ENCODE peak calls at places on chromosome 21, in nine cellular contexts. R is GM20000, C is WTC11, P is Calu3, O is astrocyte of the cerebellum, T is lung, N is body of pancreas, K is choroid plexus epithelial cell, J is IMR-90. U is an unnamed sample.

GRCh38 chr21:38487906-38488639 is 10.2 kb downstream of the ERG start:
- DNase-seq in P (no peak), C (no peak), J (no peak), N (no peak), K (no peak), O (no peak), T (no peak), R (no peak), U (no peak)

GRCh38 chr21:14384453-14384852 is 1.5 kb upstream of the HSPA13 start:
- DNase-seq in R (no peak), J (no peak), K (no peak), T (no peak), C (no peak), O (no peak), N (no peak), P (no peak), U (no peak)

GRCh38 chr21:14072761-14073535 is 137.8 kb downstream of the LIPI start:
- DNase-seq in N (no peak), R (no peak), K (no peak), C (no peak), J (no peak), P (no peak), T (no peak), O (no peak), U (no peak)

GRCh38 chr21:38440746-38441145 is 57.5 kb downstream of the ERG start:
- DNase-seq in O (peak; percentile 83), C (no peak), T (no peak), R (no peak), J (peak; percentile 80), P (no peak), K (peak; percentile 82), N (no peak), U (no peak)

GRCh38 chr21:35138665-35139381 is 89.7 kb upstream of the RUNX1 start:
- DNase-seq in J (peak; percentile 95), R (peak; percentile 42), N (no peak), K (peak; percentile 84), C (no peak), O (peak; percentile 96), P (peak; percentile 78), T (no peak), U (peak; percentile 94)

GRCh38 chr21:26119906-26120305 is 50.7 kb downstream of the APP start:
- DNase-seq in P (no peak), K (no peak), C (no peak), T (no peak), R (no peak), N (no peak), O (no peak), J (no peak), U (no peak)

GRCh38 chr21:15986277-15986676 is 256.5 kb downstream of the USP25 start:
- DNase-seq in T (no peak), N (no peak), J (no peak), K (no peak), R (no peak), P (no peak), C (no peak), O (no peak), U (no peak)

GRCh38 chr21:35220301-35220700 is 171.2 kb upstream of the RUNX1 start:
- DNase-seq in T (no peak), O (no peak), K (peak; percentile 74), N (no peak), J (no peak), P (no peak), C (no peak), R (no peak), U (no peak)

DNA sequence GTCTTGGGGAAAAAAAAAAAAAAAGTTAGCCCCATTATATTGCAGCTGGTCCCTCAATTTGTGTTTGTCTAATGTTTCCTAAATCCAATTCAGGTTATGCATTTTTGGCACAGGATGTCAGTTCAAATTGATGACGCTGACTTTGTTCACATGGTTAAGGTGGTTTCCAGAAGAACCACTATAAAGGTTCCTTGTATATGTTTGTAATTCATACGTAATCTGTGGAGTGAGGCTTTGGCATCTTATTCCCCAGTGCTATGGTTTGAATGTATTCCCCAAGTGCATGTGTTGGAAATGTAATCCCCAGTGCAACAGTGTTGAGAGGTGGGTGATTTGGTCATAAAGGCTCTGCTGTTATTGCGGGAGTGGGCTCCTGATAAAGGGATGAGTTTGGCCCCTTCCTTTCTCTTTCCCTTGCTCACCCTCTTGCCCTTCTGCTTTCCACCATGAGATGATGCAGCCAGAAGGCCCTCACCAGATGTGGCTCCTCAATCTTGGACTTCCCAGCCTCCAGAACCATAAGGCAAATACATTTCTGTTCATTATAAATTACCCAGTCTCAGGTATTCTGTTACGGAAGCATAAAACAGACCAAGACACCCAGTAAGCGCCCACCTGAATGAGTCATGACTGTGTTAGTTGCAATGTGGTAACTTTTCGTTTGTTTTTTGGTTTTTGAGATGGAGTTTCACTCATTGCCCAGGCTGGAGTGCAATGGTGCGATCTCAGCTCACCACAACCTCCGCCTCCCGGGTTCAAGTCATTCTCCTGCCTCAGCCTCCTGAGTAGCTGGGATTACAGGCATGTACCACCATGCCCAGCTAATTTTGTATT is 19.5 kb upstream of the HLCS start:
- DNase-seq in P (no peak), C (no peak), R (no peak), N (no peak), K (no peak), J (no peak), T (no peak), O (no peak), U (no peak)
- TF ChIP-seq CTCF in P (no peak), C (no peak), R (no peak), N (no peak), K (no peak), J (no peak), T (no peak), O (no peak), U (no peak)

GRCh38 chr21:42381347-42381984 is 14.4 kb downstream of the TMPRSS3 start:
- DNase-seq in T (no peak), C (peak; percentile 55), N (peak; percentile 44), K (peak; percentile 70), R (no peak), O (no peak), P (peak; percentile 65), J (peak; percentile 46), U (no peak)
- TF ChIP-seq CTCF in T (peak; percentile 83), C (peak; percentile 48), N (peak; percentile 50), K (peak; percentile 94), R (peak; percentile 10), O (peak; percentile 84), P (peak; percentile 78), J (peak; percentile 68), U (peak; percentile 66)

DNA sequence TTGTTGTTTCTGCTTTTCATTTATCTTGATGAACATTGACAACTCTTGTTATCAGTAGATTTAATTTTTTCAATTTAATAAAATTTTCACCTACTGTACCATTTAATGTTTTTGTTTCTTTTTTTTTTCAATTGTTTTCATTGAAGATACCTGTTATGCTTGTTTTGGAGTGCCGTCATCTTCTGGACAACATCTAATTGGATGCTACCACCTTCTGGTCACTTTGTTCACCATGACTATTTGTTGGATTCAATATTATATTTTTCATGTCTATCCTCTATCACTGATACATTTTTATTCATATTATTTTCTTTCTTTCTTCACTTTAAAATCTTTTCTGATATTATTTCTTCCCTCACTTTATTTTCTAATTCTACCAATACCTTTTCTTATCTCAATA is 14.0 kb downstream of the KRTAP21-2 start:
- DNase-seq in C (no peak), J (no peak), N (no peak), O (no peak), T (no peak), P (no peak), K (no peak), R (no peak), U (no peak)
- TF ChIP-seq CTCF in C (no peak), J (no peak), N (no peak), O (no peak), T (no peak), P (no peak), K (no peak), R (no peak), U (no peak)

GRCh38 chr21:30958737-30959136 is 77.4 kb upstream of the KRTAP11-1 start:
- DNase-seq in O (no peak), N (no peak), J (no peak), R (no peak), C (no peak), P (no peak), T (no peak), K (no peak), U (no peak)

GRCh38 chr21:30962013-30962412 is 76.3 kb downstream of the KRTAP19-8 start:
- DNase-seq in C (no peak), O (no peak), T (no peak), R (no peak), K (no peak), P (no peak), N (no peak), J (no peak), U (no peak)
- TF ChIP-seq CTCF in C (peak; percentile 30), O (peak; percentile 8), T (no peak), R (no peak), K (no peak), P (no peak), N (no peak), J (no peak), U (no peak)

DNA sequence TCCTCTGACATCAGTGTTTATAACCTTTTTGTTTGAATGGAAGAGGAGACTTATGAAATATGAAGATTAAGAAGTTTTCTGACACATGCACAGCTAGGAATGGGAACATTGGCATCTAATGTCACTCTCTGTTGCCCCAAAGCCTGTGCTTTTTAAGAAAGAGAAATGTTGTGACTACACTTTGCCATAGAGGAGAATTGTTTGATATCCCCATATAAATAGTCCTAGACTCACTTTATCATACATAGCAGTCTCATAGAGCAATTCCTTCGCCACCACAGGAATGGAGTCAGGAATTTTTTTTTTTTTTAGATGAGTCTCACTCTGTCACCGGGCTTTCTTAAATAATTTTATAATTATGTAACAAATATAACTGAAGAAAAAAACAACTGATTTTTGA is 1.5 kb downstream of the KRTAP21-3 start:
- DNase-seq in P (no peak), O (no peak), R (no peak), J (no peak), C (no peak), K (peak; percentile 4), N (no peak), T (no peak), U (peak; percentile 11)
- TF ChIP-seq CTCF in P (no peak), O (no peak), R (no peak), J (no peak), C (no peak), K (no peak), N (no peak), T (no peak), U (no peak)

GRCh38 chr21:33299181-33299752 is 25.5 kb upstream of the IFNAR1 start:
- DNase-seq in R (peak; percentile 56), T (no peak), K (no peak), O (no peak), P (peak; percentile 21), C (no peak), J (no peak), N (no peak), U (no peak)
- TF ChIP-seq CTCF in R (no peak), T (no peak), K (no peak), O (no peak), P (no peak), C (no peak), J (no peak), N (no peak), U (no peak)

GRCh38 chr21:42307106-42307505 is 8.1 kb downstream of the TFF3 start:
- DNase-seq in P (no peak), J (no peak), N (no peak), C (no peak), O (no peak), T (no peak), R (no peak), K (no peak), U (no peak)
- TF ChIP-seq CTCF in P (no peak), J (no peak), N (no peak), C (no peak), O (no peak), T (no peak), R (no peak), K (no peak), U (no peak)